ENCODE peak calls at places on chromosomes 12 and 14, in four cellular contexts. B is dorsolateral prefrontal cortex, P is left lung, R is adipocyte. J is an unnamed sample.

GRCh38 chr12:95304673-95305198 is 87.1 kb downstream of the VEZT start:
- DNase-seq in B (no peak), P (no peak), R (peak; percentile 42), J (no peak)

GRCh38 chr12:69598174-69598753 is 12.4 kb downstream of the LRRC10 start:
- DNase-seq in B (no peak), R (no peak), P (no peak), J (no peak)

GRCh38 chr14:33165144-33165925 is 226.7 kb downstream of the NPAS3 start:
- DNase-seq in P (no peak), R (peak; percentile 72), B (no peak), J (no peak)

GRCh38 chr12:115433014-115433634 is 749.1 kb upstream of the TBX3 start:
- DNase-seq in P (no peak), R (no peak), B (no peak), J (no peak)

GRCh38 chr14:44701563-44702263 is 194.6 kb upstream of the FSCB start:
- DNase-seq in B (no peak), P (no peak), R (no peak), J (no peak)

GRCh38 chr14:39030209-39030608 is 72.8 kb downstream of the SEC23A start:
- DNase-seq in R (no peak), B (no peak), P (no peak), J (no peak)

GRCh38 chr12:108722463-108722862 is 8.9 kb downstream of the CORO1C start:
- DNase-seq in P (no peak), R (no peak), B (no peak), J (no peak)

GRCh38 chr14:72104011-72104613 is 171.9 kb downstream of the RGS6 start:
- DNase-seq in B (no peak), P (no peak), R (peak; percentile 3), J (no peak)

GRCh38 chr12:21987786-21988185 is 46.6 kb upstream of the ABCC9 start:
- DNase-seq in R (no peak), P (no peak), B (no peak), J (no peak)

GRCh38 chr12:124545508-124546418 is 21.6 kb downstream of the NCOR2 start:
- DNase-seq in R (no peak), B (no peak), P (peak; percentile 85), J (no peak)

GRCh38 chr12:79618848-79619404 is 71.8 kb downstream of the PAWR start:
- DNase-seq in R (peak; percentile 34), B (no peak), P (no peak), J (peak; percentile 28)

GRCh38 chr12:118842753-118843335 is 138.5 kb upstream of the SRRM4 start:
- DNase-seq in R (no peak), P (no peak), B (peak; percentile 67), J (no peak)

GRCh38 chr12:52751795-52752194 is 25.4 kb downstream of the KRT76 start:
- DNase-seq in B (no peak), R (no peak), P (no peak), J (no peak)

GRCh38 chr14:100749967-100750597 is 23.4 kb downstream of the DLK1 start:
- DNase-seq in R (no peak), B (no peak), P (no peak), J (no peak)

GRCh38 chr14:36268957-36269734 is 51.3 kb downstream of the MBIP start:
- DNase-seq in R (no peak), B (no peak), P (no peak), J (no peak)

GRCh38 chr14:100144996-100145646 is 14.3 kb downstream of the DEGS2 start:
- DNase-seq in B (no peak), P (no peak), R (no peak), J (no peak)

GRCh38 chr12:129839679-129840078 is 64.1 kb downstream of the TMEM132D start:
- DNase-seq in B (no peak), P (no peak), R (no peak), J (no peak)

GRCh38 chr12:27826076-27826475 is 46.0 kb upstream of the MANSC4 start:
- DNase-seq in B (no peak), R (no peak), P (no peak), J (peak; percentile 50)

GRCh38 chr14:31294736-31295398 is 87.3 kb upstream of the HECTD1 start:
- DNase-seq in R (no peak), B (no peak), P (no peak), J (no peak)

GRCh38 chr14:101150010-101150409 is 246.5 kb upstream of the RTL1 start:
- DNase-seq in R (no peak), B (no peak), P (no peak), J (no peak)

GRCh38 chr12:57368349-57369095 is 62.3 kb downstream of the R3HDM2 start:
- DNase-seq in P (no peak), B (no peak), R (no peak), J (no peak)

GRCh38 chr12:130433411-130433810 is 95.7 kb downstream of the PIWIL1 start:
- DNase-seq in B (no peak), R (no peak), P (no peak), J (no peak)

GRCh38 chr14:29039171-29039570 is 272.6 kb downstream of the FOXG1 start:
- DNase-seq in B (no peak), P (no peak), R (peak; percentile 30), J (peak; percentile 75)

GRCh38 chr12:95192271-95192670 is 25.0 kb downstream of the FGD6 start:
- DNase-seq in P (no peak), B (no peak), R (no peak), J (no peak)

GRCh38 chr14:92507174-92507768 is 6.3 kb upstream of the RIN3 start:
- DNase-seq in B (no peak), R (no peak), P (peak; percentile 86), J (no peak)

GRCh38 chr12:114770323-114770722 is 86.3 kb upstream of the TBX3 start:
- DNase-seq in P (no peak), B (no peak), R (no peak), J (no peak)

GRCh38 chr12:84698576-84699333 is 213.8 kb downstream of the SLC6A15 start:
- DNase-seq in R (no peak), B (no peak), P (no peak), J (no peak)

GRCh38 chr14:37403656-37404055 is 191.4 kb downstream of the FOXA1 start:
- DNase-seq in B (no peak), P (no peak), R (no peak), J (no peak)

DNA sequence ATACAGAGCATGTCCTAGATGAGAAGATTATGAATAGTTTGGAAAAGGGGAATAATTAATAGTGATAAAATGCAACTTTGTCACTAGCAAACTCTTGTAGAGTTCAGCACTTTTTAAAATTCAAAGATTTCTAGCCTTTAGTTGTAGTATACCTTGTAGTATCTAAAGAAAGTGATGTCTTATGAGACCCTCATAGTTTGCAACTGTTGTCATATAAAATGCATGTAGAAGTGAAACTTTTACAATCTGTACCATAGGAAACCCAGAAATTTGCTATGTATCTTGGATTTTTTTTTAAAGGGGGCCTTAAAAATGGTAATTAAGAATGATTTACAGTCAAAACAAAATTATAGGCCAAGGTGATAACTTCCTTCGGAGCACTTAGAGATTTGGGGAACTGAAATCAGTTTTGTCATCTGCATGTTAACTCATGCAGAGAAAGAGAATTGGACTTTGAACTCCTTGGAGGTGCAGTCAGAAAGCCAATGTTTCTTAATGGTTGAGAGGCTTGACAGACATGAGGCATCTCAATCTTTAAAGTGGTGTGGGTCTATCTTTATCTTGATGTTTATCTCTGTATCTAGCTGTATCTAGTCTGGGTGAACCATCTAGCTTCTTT is 1.3 kb downstream of the LRRK2 start:
- DNase-seq in R (no peak), P (no peak), B (no peak), J (no peak)
- H3K4me3 ChIP-seq in R (peak overlapping the region; percentile 89), P (peak overlapping the region; percentile 64), B (peak overlapping the region; percentile 75), J (peak overlapping the region; percentile 63)

DNA sequence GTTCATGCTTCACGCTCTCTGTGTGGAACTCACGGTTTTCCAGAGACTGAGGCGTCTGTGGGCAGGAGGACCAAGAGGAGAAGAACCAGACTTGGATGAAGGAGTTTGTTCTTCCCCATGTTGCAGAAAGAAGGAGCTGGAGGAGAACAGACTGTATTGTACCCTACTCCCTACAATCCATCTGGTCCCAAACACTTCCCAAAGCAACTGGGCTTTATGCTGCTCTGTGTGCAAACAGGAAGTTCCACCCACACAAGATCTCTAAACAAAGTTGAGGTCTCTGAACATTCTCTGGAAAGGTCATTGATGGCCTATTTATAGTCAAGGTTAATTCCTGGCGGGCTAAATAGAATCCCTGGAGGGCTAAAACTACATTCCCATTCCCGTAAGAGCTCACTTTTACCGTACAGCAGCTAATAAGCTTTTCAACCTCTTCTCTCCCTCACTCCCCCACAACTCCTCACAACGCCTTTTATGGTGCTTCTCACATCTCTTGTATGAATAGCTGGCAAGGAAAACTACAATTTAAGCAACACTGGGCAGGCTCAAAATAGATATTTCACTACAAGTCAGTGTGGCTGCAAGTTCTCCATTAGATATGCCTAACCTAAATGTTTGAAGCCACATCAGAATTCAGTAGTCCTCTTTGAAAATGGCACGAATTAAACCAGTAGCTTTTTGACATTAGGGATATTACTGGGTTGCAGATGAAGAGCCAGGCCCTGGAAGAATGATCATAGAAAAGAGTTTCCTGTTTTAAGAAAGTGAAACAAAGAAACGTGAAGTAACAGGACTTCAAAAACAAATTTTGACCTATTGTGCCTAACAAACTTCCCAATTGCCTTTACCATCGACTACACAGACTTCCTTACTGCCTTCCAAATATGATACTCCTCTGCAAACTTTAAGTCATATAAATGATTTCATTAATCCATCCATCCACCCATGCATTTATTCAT is at the start of gene A2M:
- DNase-seq in R (peak; percentile 30), B (no peak), P (no peak), J (no peak)
- H3K4me3 ChIP-seq in R (peak within 1 kb of the TSS; percentile 71), B (peak within 1 kb of the TSS; percentile 56), P (peak within 1 kb of the TSS; percentile 36), J (no peak within 1 kb of the TSS)

GRCh38 chr12:67354966-67355365 is 85.8 kb downstream of the CAND1 start:
- DNase-seq in B (no peak), R (peak; percentile 20), P (no peak), J (peak; percentile 24)

GRCh38 chr12:67355428-67356385 is 86.5 kb downstream of the CAND1 start:
- DNase-seq in P (no peak), R (peak; percentile 87), B (no peak), J (peak; percentile 79)

GRCh38 chr12:67354322-67354721 is 85.2 kb downstream of the CAND1 start:
- DNase-seq in R (peak; percentile 7), B (no peak), P (no peak), J (no peak)

GRCh38 chr12:67357726-67358125 is 88.6 kb downstream of the CAND1 start:
- DNase-seq in B (no peak), R (no peak), P (no peak), J (no peak)

GRCh38 chr12:67356400-67356799 is 87.2 kb downstream of the CAND1 start:
- DNase-seq in R (no peak), P (no peak), B (no peak), J (no peak)
- H3K4me3 ChIP-seq in R (no peak overlapping the region), P (no peak overlapping the region), B (no peak overlapping the region), J (no peak overlapping the region)

GRCh38 chr12:104957388-104958008 is 592 bp downstream of the SLC41A2 start:
- DNase-seq in P (no peak), R (peak; percentile 62), B (peak; percentile 36), J (no peak)

GRCh38 chr12:104958009-104958945 is at the start of gene SLC41A2:
- DNase-seq in P (peak; percentile 93), R (peak; percentile 92), B (peak; percentile 67), J (peak; percentile 93)

GRCh38 chr12:104958946-104959841 is 1.1 kb upstream of the SLC41A2 start:
- DNase-seq in B (no peak), R (peak; percentile 70), P (no peak), J (peak; percentile 49)

GRCh38 chr12:104955703-104956102 is 2.4 kb downstream of the SLC41A2 start:
- DNase-seq in P (no peak), B (no peak), R (no peak), J (no peak)

GRCh38 chr12:104956870-104957301 is 1.2 kb downstream of the SLC41A2 start:
- DNase-seq in P (no peak), B (no peak), R (peak; percentile 13), J (no peak)
- H3K4me3 ChIP-seq in P (no peak overlapping the region), B (peak overlapping the region; percentile 80), R (peak overlapping the region; percentile 90), J (peak overlapping the region; percentile 61)

J was measured in foreskin fibroblast.